ENCODE peak calls at places on chromosome 3, in five cellular contexts. One of them, this sample, is unnamed. For H4K20me1 and H3K36me3, the result is how much of the 10 kb centered on the place peaks cover.

GRCh38 chr3:105904683-105905320 is 36.0 kb upstream of the CBLB start:
- DNase-seq in endothelial cell of umbilical vein: peak
- DNase-seq in GM23338: no peak
- DNase-seq in IMR-90: peak
- DNase-seq in neural progenitor cell: no peak
- DNase-seq in this sample: peak

GRCh38 chr3:68996356-68996995 is 17.0 kb downstream of the EOGT start:
- DNase-seq in endothelial cell of umbilical vein: no peak
- DNase-seq in GM23338: no peak
- DNase-seq in IMR-90: peak
- DNase-seq in neural progenitor cell: no peak
- DNase-seq in this sample: peak

GRCh38 chr3:137761563-137762503 is 2.3 kb upstream of the SOX14 start:
- DNase-seq in endothelial cell of umbilical vein: no peak
- DNase-seq in GM23338: peak
- DNase-seq in IMR-90: no peak
- DNase-seq in neural progenitor cell: peak
- DNase-seq in this sample: no peak

GRCh38 chr3:14204605-14205284 is 26.1 kb downstream of the LSM3 start:
- DNase-seq in endothelial cell of umbilical vein: peak
- DNase-seq in GM23338: no peak
- DNase-seq in IMR-90: peak
- DNase-seq in neural progenitor cell: no peak
- DNase-seq in this sample: peak

GRCh38 chr3:11757441-11757875 is 89.2 kb downstream of the TAMM41 start:
- DNase-seq in endothelial cell of umbilical vein: no peak
- DNase-seq in GM23338: no peak
- DNase-seq in IMR-90: peak
- DNase-seq in neural progenitor cell: no peak
- DNase-seq in this sample: peak

GRCh38 chr3:5330152-5330810 is 142.8 kb downstream of the EDEM1 start:
- DNase-seq in endothelial cell of umbilical vein: no peak
- DNase-seq in GM23338: no peak
- DNase-seq in IMR-90: peak
- DNase-seq in neural progenitor cell: no peak
- DNase-seq in this sample: peak

GRCh38 chr3:102089904-102090492 is 240.7 kb downstream of the NFKBIZ start:
- DNase-seq in endothelial cell of umbilical vein: peak
- DNase-seq in GM23338: no peak
- DNase-seq in IMR-90: peak
- DNase-seq in neural progenitor cell: peak
- DNase-seq in this sample: peak

GRCh38 chr3:173397161-173398110 is at the start of gene NLGN1:
- DNase-seq in endothelial cell of umbilical vein: peak
- DNase-seq in GM23338: peak
- DNase-seq in IMR-90: peak
- DNase-seq in neural progenitor cell: peak
- DNase-seq in this sample: peak

GRCh38 chr3:64684715-64685261 is 3.0 kb downstream of the ADAMTS9 start:
- DNase-seq in endothelial cell of umbilical vein: peak
- DNase-seq in GM23338: peak
- DNase-seq in IMR-90: peak
- DNase-seq in neural progenitor cell: peak
- DNase-seq in this sample: peak

GRCh38 chr3:140943781-140944547 is 2.3 kb downstream of the SLC25A36 start:
- DNase-seq in endothelial cell of umbilical vein: no peak
- DNase-seq in GM23338: no peak
- DNase-seq in IMR-90: no peak
- DNase-seq in neural progenitor cell: no peak
- DNase-seq in this sample: no peak
- H4K20me1 ChIP-seq in endothelial cell of umbilical vein: under half
- H4K20me1 ChIP-seq in GM23338: under half
- H4K20me1 ChIP-seq in IMR-90: under half
- H4K20me1 ChIP-seq in neural progenitor cell: half or more
- H4K20me1 ChIP-seq in this sample: under half

GRCh38 chr3:183524476-183524875 is 31.0 kb downstream of the KLHL6 start:
- DNase-seq in endothelial cell of umbilical vein: peak
- DNase-seq in GM23338: no peak
- DNase-seq in IMR-90: no peak
- DNase-seq in neural progenitor cell: no peak
- DNase-seq in this sample: no peak
- H3K36me3 ChIP-seq in endothelial cell of umbilical vein: under half
- H3K36me3 ChIP-seq in GM23338: under half
- H3K36me3 ChIP-seq in IMR-90: under half
- H3K36me3 ChIP-seq in neural progenitor cell: under half
- H3K36me3 ChIP-seq in this sample: under half

DNA sequence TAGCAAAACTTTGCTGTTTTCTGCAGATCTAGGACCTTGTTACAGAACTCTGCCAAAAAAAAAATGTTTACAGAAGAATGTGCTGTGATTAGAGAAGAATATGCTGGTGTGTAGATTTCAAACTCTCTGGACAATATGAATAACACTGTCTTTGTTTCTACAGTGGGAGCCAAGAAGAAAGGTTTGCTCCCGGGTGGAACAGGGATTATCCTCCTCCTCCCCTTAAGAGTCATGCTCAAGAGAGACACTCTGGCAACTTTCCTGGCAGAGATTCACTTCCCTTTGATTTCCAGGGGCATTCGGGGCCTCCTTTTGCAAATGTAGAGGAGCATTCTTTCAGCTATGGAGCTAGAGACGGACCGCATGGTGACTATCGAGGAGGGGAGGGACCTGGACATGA is 27.4 kb downstream of the RBM6 start:
- DNase-seq in endothelial cell of umbilical vein: no peak
- DNase-seq in GM23338: no peak
- DNase-seq in IMR-90: peak
- DNase-seq in neural progenitor cell: no peak
- DNase-seq in this sample: peak
- H4K20me1 ChIP-seq in endothelial cell of umbilical vein: under half
- H4K20me1 ChIP-seq in GM23338: under half
- H4K20me1 ChIP-seq in IMR-90: under half
- H4K20me1 ChIP-seq in neural progenitor cell: under half
- H4K20me1 ChIP-seq in this sample: under half

GRCh38 chr3:31654998-31655397 is 122.3 kb downstream of the STT3B start:
- DNase-seq in endothelial cell of umbilical vein: no peak
- DNase-seq in GM23338: no peak
- DNase-seq in IMR-90: no peak
- DNase-seq in neural progenitor cell: no peak
- DNase-seq in this sample: no peak

GRCh38 chr3:31661286-31661685 is 128.6 kb downstream of the STT3B start:
- DNase-seq in endothelial cell of umbilical vein: no peak
- DNase-seq in GM23338: no peak
- DNase-seq in IMR-90: no peak
- DNase-seq in neural progenitor cell: no peak
- DNase-seq in this sample: no peak

GRCh38 chr3:31661993-31662392 is 129.3 kb downstream of the STT3B start:
- DNase-seq in endothelial cell of umbilical vein: no peak
- DNase-seq in GM23338: no peak
- DNase-seq in IMR-90: no peak
- DNase-seq in neural progenitor cell: no peak
- DNase-seq in this sample: no peak

GRCh38 chr3:31664031-31664430 is 131.3 kb downstream of the STT3B start:
- DNase-seq in endothelial cell of umbilical vein: no peak
- DNase-seq in GM23338: no peak
- DNase-seq in IMR-90: no peak
- DNase-seq in neural progenitor cell: no peak
- DNase-seq in this sample: no peak

DNA sequence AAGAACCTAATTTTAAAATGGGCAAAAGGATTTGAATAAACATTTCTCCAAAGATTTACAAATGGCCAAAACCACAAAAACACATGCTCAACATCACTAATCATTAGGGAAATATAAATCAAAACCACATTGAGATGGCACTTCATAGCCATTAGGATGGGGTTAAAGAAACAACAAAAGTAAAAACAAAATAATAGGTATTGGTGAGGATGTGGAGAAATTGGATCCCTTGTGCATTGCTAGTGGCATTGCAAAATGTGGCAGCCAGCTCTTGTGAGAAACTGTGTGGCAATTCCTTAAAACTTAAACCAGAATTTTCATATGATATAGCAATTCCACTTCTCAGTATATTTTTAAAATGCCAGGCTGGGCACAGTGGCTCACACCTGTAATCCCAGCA is 126.5 kb downstream of the STT3B start:
- DNase-seq in endothelial cell of umbilical vein: no peak
- DNase-seq in GM23338: no peak
- DNase-seq in IMR-90: no peak
- DNase-seq in neural progenitor cell: no peak
- DNase-seq in this sample: no peak
- H3K36me3 ChIP-seq in endothelial cell of umbilical vein: under half
- H3K36me3 ChIP-seq in GM23338: under half
- H3K36me3 ChIP-seq in IMR-90: under half
- H3K36me3 ChIP-seq in neural progenitor cell: under half
- H3K36me3 ChIP-seq in this sample: under half

GRCh38 chr3:47158208-47158607 is 5.7 kb downstream of the SETD2 start:
- DNase-seq in endothelial cell of umbilical vein: no peak
- DNase-seq in GM23338: no peak
- DNase-seq in IMR-90: no peak
- DNase-seq in neural progenitor cell: no peak
- DNase-seq in this sample: no peak
- H4K20me1 ChIP-seq in endothelial cell of umbilical vein: under half
- H4K20me1 ChIP-seq in GM23338: under half
- H4K20me1 ChIP-seq in IMR-90: half or more
- H4K20me1 ChIP-seq in neural progenitor cell: half or more
- H4K20me1 ChIP-seq in this sample: under half

DNA sequence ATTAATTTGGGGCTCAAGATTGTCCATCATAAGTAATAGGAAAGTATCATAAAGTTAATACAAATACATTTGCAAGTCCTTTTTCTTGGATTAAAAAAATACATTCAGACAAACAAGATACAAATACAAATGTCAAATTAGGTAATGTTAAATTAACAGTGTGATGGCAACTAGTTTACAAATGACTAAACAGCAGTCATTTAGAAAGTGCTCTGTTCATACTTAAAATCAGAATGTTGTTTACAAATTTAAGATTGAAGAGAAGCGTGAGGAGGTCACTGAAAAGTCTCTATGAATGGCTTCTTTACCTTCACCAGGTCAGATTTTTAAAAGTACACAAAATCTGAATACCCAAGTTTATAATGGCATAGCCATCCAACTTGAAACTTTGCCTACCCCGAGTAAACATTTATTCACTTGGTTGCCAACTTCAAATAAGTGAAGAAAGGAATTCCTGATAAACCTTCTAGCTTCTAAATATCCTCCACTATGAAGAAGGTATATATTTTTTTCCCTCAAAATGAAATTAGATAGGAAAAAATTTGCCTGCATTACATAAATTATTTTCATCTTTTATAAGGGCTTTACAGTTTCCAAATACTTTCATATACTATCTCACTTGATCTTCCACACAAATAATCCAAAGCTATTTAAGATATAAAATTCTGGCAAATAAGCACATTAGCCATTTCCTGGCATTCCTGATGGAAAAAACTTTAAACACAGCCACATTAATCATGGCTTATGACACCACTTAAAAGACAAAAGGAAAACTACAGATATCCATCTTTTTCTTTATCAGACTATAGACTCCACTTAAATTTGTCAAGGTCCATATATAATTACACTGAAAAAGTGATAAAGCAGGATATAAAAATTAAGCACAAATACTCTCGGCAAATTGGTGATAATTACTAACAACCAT is 11.5 kb upstream of the NEK10 start:
- DNase-seq in endothelial cell of umbilical vein: peak
- DNase-seq in GM23338: no peak
- DNase-seq in IMR-90: no peak
- DNase-seq in neural progenitor cell: no peak
- DNase-seq in this sample: no peak
- H3K36me3 ChIP-seq in endothelial cell of umbilical vein: under half
- H3K36me3 ChIP-seq in GM23338: under half
- H3K36me3 ChIP-seq in IMR-90: under half
- H3K36me3 ChIP-seq in neural progenitor cell: under half
- H3K36me3 ChIP-seq in this sample: under half

DNA sequence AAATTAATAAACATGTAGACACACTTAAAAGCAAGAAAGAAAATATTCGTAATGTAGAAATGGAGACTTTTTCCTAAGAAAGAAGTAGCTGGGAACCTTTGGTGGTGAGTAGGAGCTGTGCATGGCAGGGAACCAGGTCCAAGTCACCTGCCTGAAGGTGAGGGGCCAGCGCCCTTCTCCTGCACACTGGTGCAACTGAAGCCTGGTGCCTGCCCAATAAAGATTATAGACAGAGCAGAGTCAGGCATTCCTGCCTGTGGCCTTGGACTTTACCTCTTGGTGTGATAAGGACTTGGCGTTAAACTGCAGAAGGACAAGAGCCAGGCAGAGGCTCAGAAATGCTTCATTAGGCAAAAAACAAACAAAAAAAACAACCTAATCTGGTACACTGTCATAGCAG is 14.2 kb downstream of the CFAP91 start:
- DNase-seq in endothelial cell of umbilical vein: no peak
- DNase-seq in GM23338: no peak
- DNase-seq in IMR-90: no peak
- DNase-seq in neural progenitor cell: no peak
- DNase-seq in this sample: no peak
- H4K20me1 ChIP-seq in endothelial cell of umbilical vein: under half
- H4K20me1 ChIP-seq in GM23338: under half
- H4K20me1 ChIP-seq in IMR-90: under half
- H4K20me1 ChIP-seq in neural progenitor cell: under half
- H4K20me1 ChIP-seq in this sample: under half